ENCODE peak calls at places on chromosomes 7 and 10, in six cellular contexts. L is colonic mucosa; R is CD8-positive, alpha-beta memory T cell; P is H9; X is pancreas; D is heart right ventricle. K is an unnamed sample.

GRCh38 chr10:35409094-35409582 is 72.8 kb downstream of the CCNY start:
- DNase-seq in L (no peak), R (no peak), P (no peak), X (no peak), D (no peak), K (no peak)

GRCh38 chr10:84593546-84593945 is 265.2 kb downstream of the CCSER2 start:
- DNase-seq in L (no peak), R (no peak), P (no peak), X (no peak), D (no peak), K (no peak)

GRCh38 chr10:74223755-74224530 is 72.9 kb downstream of the ADK start:
- DNase-seq in L (no peak), R (no peak), P (no peak), X (no peak), D (no peak), K (peak)

GRCh38 chr10:17120711-17121110 is 8.9 kb downstream of the CUBN start:
- DNase-seq in L (no peak), R (no peak), P (no peak), X (no peak), D (no peak), K (no peak)

GRCh38 chr7:8197994-8198698 is 63.8 kb downstream of the ICA1 start:
- DNase-seq in L (no peak), R (peak), P (no peak), X (no peak), D (no peak), K (no peak)

GRCh38 chr10:133174689-133175263 is 14.8 kb downstream of the KNDC1 start:
- DNase-seq in L (no peak), R (no peak), P (no peak), X (no peak), D (no peak), K (no peak)

GRCh38 chr7:40092152-40092551 is 42.3 kb downstream of the MPLKIP start:
- DNase-seq in L (no peak), R (no peak), P (no peak), X (no peak), D (no peak), K (no peak)

GRCh38 chr7:73742753-73743641 is 4.4 kb upstream of the ABHD11 start:
- DNase-seq in L (peak), R (no peak), P (peak), X (peak), D (no peak), K (no peak)

GRCh38 chr10:124522903-124523260 is 61.3 kb downstream of the LHPP start:
- DNase-seq in L (peak), R (no peak), P (no peak), X (no peak), D (no peak), K (no peak)

GRCh38 chr7:32126843-32127242 is 56.6 kb upstream of the PDE1C start:
- DNase-seq in L (no peak), R (no peak), P (no peak), X (no peak), D (no peak), K (no peak)

GRCh38 chr7:127266047-127266446 is 13.3 kb upstream of the GRM8 start:
- DNase-seq in L (no peak), R (no peak), P (no peak), X (no peak), D (no peak), K (no peak)

GRCh38 chr7:2030475-2031456 is 202.0 kb downstream of the MAD1L1 start:
- DNase-seq in L (no peak), R (peak), P (no peak), X (peak), D (peak), K (no peak)

GRCh38 chr7:151675521-151675920 is 155.8 kb upstream of the RHEB start:
- DNase-seq in L (no peak), R (no peak), P (no peak), X (no peak), D (no peak), K (no peak)

GRCh38 chr7:151671514-151671913 is 151.8 kb upstream of the RHEB start:
- DNase-seq in L (no peak), R (no peak), P (no peak), X (no peak), D (no peak), K (no peak)

GRCh38 chr7:151674161-151674920 is 154.6 kb upstream of the RHEB start:
- DNase-seq in L (no peak), R (no peak), P (no peak), X (no peak), D (no peak), K (no peak)

GRCh38 chr7:151673216-151673615 is 153.5 kb upstream of the RHEB start:
- DNase-seq in L (no peak), R (no peak), P (no peak), X (no peak), D (no peak), K (no peak)

DNA sequence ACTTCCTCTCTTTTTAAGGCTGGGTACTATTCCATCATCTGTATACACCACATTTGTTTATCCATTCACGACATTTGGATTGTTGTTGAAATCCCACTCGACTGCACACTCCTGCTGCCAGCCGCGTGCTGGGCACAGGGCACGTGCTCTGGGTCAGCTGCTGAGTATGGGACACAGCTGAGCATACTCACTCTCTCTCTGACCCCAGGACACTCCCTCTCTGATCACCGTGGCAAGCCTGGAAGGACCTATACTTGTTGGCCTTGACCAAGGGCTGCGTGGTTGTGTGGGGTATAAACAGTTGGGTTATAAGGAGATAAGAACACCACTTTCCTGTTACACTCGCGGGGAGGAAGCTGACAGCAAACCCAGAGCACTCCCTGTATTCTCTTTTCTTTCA is 153.0 kb upstream of the RHEB start:
- DNase-seq in L (no peak), R (no peak), P (no peak), X (no peak), D (no peak), K (no peak)
- H3K27ac ChIP-seq in L (no peak), R (no peak), P (no peak), X (peak), D (peak), K (no peak)

GRCh38 chr10:82867056-82867455 is 992.1 kb downstream of the NRG3 start:
- DNase-seq in L (no peak), R (no peak), P (no peak), X (no peak), D (no peak), K (no peak)
- H3K27ac ChIP-seq in L (no peak), R (no peak), P (no peak), X (no peak), D (no peak), K (no peak)

GRCh38 chr10:8766899-8767298 is 712.4 kb downstream of the GATA3 start:
- DNase-seq in L (no peak), R (no peak), P (no peak), X (no peak), D (no peak), K (no peak)

GRCh38 chr10:8768341-8768740 is 713.9 kb downstream of the GATA3 start:
- DNase-seq in L (no peak), R (no peak), P (no peak), X (no peak), D (no peak), K (no peak)

GRCh38 chr10:8767616-8768015 is 713.1 kb downstream of the GATA3 start:
- DNase-seq in L (no peak), R (no peak), P (no peak), X (no peak), D (no peak), K (no peak)

GRCh38 chr10:8768854-8769253 is 714.4 kb downstream of the GATA3 start:
- DNase-seq in L (no peak), R (no peak), P (no peak), X (no peak), D (no peak), K (no peak)
- H3K27ac ChIP-seq in L (no peak), R (no peak), P (no peak), X (no peak), D (no peak), K (no peak)

DNA sequence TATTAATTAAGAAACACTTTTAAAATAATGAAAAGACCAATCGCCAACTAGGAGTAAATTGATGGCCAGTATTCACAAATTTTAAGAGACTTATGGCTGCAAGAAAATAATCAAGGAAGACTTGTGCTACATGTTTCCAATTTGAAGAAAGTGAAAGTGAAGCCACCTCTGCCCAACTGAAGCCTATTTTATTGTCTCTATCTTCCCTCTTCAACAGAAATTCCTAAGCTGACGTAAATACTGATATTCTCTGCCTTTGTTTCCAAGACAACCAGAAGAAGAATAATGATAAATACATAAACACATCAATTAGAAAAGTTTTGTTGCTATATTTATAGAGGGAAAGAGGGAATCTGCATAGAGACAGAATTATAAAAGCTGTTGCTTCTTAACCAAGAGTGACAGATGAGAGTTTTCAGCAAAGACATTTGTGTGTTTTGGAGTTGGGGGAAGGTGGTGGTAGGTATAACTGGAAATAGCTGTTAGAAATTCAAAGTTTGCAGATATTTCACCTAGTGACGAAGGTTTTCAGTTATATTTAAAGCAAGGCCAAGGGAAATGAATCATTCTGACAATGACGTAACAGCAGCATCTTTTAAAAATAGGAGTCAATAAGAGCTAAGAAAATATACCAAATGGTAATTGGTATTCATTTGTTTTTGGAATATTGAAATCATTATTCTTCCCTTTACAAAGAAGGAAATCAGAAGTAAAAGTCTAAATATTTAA is 576.6 kb upstream of the SORCS1 start:
- DNase-seq in L (no peak), R (no peak), P (no peak), X (no peak), D (no peak), K (no peak)
- H3K27ac ChIP-seq in L (no peak), R (no peak), P (no peak), X (no peak), D (no peak), K (no peak)

GRCh38 chr10:48548531-48549135 is 56.2 kb downstream of the ARHGAP22 start:
- DNase-seq in L (peak), R (no peak), P (no peak), X (no peak), D (no peak), K (no peak)

GRCh38 chr10:48550071-48550691 is 54.7 kb downstream of the ARHGAP22 start:
- DNase-seq in L (no peak), R (no peak), P (no peak), X (no peak), D (no peak), K (no peak)

GRCh38 chr10:48547061-48547895 is 57.6 kb downstream of the ARHGAP22 start:
- DNase-seq in L (peak), R (no peak), P (no peak), X (no peak), D (no peak), K (no peak)

GRCh38 chr10:48549236-48549635 is 55.6 kb downstream of the ARHGAP22 start:
- DNase-seq in L (no peak), R (no peak), P (no peak), X (no peak), D (no peak), K (no peak)

DNA sequence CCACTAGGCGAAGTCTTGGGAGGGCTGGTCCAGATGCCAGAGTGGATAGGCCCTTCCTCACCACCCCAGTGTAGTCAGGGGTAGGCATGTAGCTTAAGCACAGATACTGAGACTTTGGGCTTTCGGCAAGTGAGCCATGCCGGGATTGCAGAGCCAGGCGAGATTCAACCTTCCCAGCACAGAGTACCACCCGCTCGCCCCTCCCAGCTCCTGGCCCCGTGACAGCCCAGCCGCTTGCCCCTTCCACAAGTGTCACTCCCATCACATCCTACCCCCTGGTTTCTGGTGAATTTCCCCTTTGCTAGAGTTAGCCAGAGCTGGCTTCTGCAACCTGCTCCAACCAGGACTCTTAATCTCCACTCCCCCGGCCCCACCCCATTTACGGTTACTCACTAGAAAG is 56.9 kb downstream of the ARHGAP22 start:
- DNase-seq in L (peak), R (no peak), P (no peak), X (no peak), D (no peak), K (no peak)
- H3K27ac ChIP-seq in L (no peak), R (no peak), P (no peak), X (no peak), D (no peak), K (no peak)

GRCh38 chr10:59898125-59898835 is 8.1 kb downstream of the CCDC6 start:
- DNase-seq in L (no peak), R (no peak), P (no peak), X (no peak), D (no peak), K (no peak)

GRCh38 chr10:59896186-59896585 is 10.2 kb downstream of the CCDC6 start:
- DNase-seq in L (peak), R (no peak), P (no peak), X (no peak), D (peak), K (no peak)

GRCh38 chr10:59903871-59904270 is 2.5 kb downstream of the CCDC6 start:
- DNase-seq in L (no peak), R (no peak), P (no peak), X (no peak), D (no peak), K (no peak)

GRCh38 chr10:59901481-59901880 is 4.9 kb downstream of the CCDC6 start:
- DNase-seq in L (no peak), R (no peak), P (no peak), X (no peak), D (no peak), K (no peak)

GRCh38 chr10:59900044-59900727 is 6.2 kb downstream of the CCDC6 start:
- DNase-seq in L (no peak), R (no peak), P (no peak), X (no peak), D (no peak), K (no peak)
- H3K27ac ChIP-seq in L (no peak), R (no peak), P (no peak), X (peak), D (no peak), K (no peak)

GRCh38 chr7:107464666-107465065 is 5.2 kb upstream of the GPR22 start:
- DNase-seq in L (no peak), R (no peak), P (no peak), X (no peak), D (no peak), K (no peak)
- H3K27ac ChIP-seq in L (no peak), R (no peak), P (no peak), X (no peak), D (no peak), K (no peak)

DNA sequence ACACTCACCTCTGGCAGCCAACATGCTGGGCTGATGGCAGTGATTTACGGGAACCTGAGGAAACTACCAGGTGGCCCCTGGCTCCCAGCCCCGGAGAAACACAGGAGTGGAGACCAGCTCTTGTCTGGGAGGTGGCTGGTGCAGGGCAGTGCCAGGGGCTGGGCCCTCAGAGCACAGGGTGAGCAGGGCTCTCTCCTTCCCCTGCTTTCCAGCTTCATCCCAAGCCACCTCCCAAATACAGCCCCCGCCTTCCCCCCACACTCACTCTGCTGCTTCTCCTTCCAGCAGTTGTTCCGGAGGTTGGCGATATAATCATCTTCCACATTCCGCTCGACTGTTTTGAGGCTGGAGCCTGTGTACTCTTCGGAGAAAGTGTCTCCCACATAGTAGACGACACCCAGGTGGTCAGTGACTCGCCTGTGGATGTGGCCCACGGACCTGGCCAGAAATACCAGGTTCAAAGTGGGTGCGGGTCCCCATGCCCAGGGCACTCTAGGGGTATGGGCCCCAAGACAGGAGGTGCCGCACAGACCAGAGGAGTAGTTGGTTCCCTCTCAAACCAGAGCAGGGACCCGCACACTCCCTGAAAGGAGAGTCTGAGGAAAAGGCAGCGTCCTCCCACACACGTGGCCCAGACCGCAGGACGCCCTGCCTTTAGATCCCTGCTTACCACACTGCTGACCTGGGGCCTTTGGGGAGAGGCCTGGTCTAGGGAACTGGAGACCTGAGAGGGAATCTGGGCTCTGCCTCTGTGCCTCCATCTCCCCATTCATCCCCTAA is 18.3 kb downstream of the DNAJB12 start:
- DNase-seq in L (no peak), R (no peak), P (no peak), X (peak), D (no peak), K (no peak)
- H3K27ac ChIP-seq in L (no peak), R (no peak), P (no peak), X (peak), D (peak), K (peak)

GRCh38 chr7:133705596-133705995 is 421.5 kb upstream of the LRGUK start:
- DNase-seq in L (no peak), R (no peak), P (no peak), X (no peak), D (no peak), K (peak)
- H3K27ac ChIP-seq in L (no peak), R (no peak), P (no peak), X (no peak), D (no peak), K (no peak)

DNA sequence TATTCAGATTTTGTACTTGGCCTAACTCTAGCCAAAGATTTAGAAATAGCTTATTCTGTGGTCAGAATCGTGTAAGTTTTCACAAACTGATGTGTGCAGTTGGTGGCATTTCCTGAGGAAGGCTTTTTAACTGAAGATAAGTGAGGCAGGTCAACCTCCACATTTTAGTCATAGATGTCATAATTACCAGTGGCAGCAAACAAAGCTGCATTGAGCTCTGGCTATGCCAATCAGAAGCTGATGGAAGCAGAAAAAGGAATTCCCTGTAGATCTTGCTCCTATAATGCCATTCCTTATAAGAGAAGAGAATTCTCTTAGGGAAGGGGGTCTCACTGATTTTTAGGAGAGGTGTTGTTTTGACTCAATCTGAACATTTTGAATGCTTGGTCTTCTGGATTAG is 141.3 kb upstream of the SP8 start:
- DNase-seq in L (no peak), R (no peak), P (no peak), X (no peak), D (no peak), K (no peak)
- H3K27ac ChIP-seq in L (no peak), R (no peak), P (no peak), X (no peak), D (no peak), K (no peak)

K was measured in Panc1.